ENCODE peak calls at places on chromosomes 1 and 21, in four cellular contexts. E is neural crest cell, A is BJ, X is uterus. J is an unnamed sample.

GRCh38 chr1:23695667-23696066 is 4.1 kb downstream of the RPL11 start:
- DNase-seq in A (no peak), E (no peak), X (no peak), J (no peak)

GRCh38 chr1:229554886-229555621 is 3.5 kb downstream of the ABCB10 start:
- DNase-seq in E (no peak), X (no peak), A (no peak), J (peak)

GRCh38 chr1:204400893-204401510 is 10.6 kb downstream of the PPP1R15B start:
- DNase-seq in E (no peak), A (no peak), X (no peak), J (no peak)

GRCh38 chr1:45334308-45335245 is 5.4 kb upstream of the TOE1 start:
- DNase-seq in E (no peak), A (no peak), X (no peak), J (no peak)

GRCh38 chr1:68175621-68176398 is 56.5 kb downstream of the WLS start:
- DNase-seq in A (no peak), X (peak), E (no peak), J (peak)

GRCh38 chr1:89821322-89822108 is 683 bp downstream of the LRRC8D start:
- DNase-seq in A (no peak), X (no peak), E (peak), J (no peak)

GRCh38 chr1:17122449-17123194 is 3.4 kb upstream of the PADI2 start:
- DNase-seq in E (no peak), A (no peak), X (no peak), J (peak)

GRCh38 chr21:44407493-44407892 is 47.8 kb upstream of the LRRC3 start:
- DNase-seq in A (no peak), X (no peak), E (no peak), J (no peak)

GRCh38 chr1:99756598-99756997 is 9.8 kb downstream of the FRRS1 start:
- DNase-seq in X (no peak), E (no peak), A (peak), J (peak)

GRCh38 chr1:182286761-182287160 is 104.8 kb downstream of the GLUL start:
- DNase-seq in E (no peak), X (no peak), A (no peak), J (no peak)

GRCh38 chr1:186026946-186027345 is 292.8 kb downstream of the HMCN1 start:
- DNase-seq in E (no peak), X (no peak), A (no peak), J (no peak)

GRCh38 chr1:186978596-186979556 is 150.1 kb downstream of the PLA2G4A start:
- DNase-seq in X (no peak), A (no peak), E (no peak), J (no peak)

GRCh38 chr1:227894306-227894721 is 53.4 kb downstream of the WNT9A start:
- DNase-seq in X (no peak), E (no peak), A (no peak), J (no peak)

GRCh38 chr1:158494737-158495136 is 22.7 kb downstream of the OR10R2 start:
- DNase-seq in X (no peak), E (no peak), A (no peak), J (no peak)

GRCh38 chr1:201721131-201722049 is 107.6 kb upstream of the IPO9 start:
- DNase-seq in X (peak), A (peak), E (no peak), J (peak)

GRCh38 chr1:110336300-110337039 is 2.7 kb upstream of the RBM15 start:
- DNase-seq in X (no peak), A (peak), E (no peak), J (peak)

GRCh38 chr1:160494620-160495019 is 28.4 kb downstream of the SLAMF6 start:
- DNase-seq in E (no peak), X (no peak), A (no peak), J (no peak)

GRCh38 chr1:100894622-100895539 is at the start of gene EXTL2:
- DNase-seq in A (peak), E (peak), X (peak), J (peak)

GRCh38 chr1:192104852-192105251 is 53.4 kb upstream of the RGS18 start:
- DNase-seq in X (no peak), E (no peak), A (peak), J (peak)

GRCh38 chr1:209741889-209742288 is 14.0 kb upstream of the TRAF3IP3 start:
- DNase-seq in X (no peak), E (no peak), A (no peak), J (no peak)

GRCh38 chr1:34166191-34167090 is 1.4 kb upstream of the CSMD2 start:
- DNase-seq in E (peak), X (no peak), A (no peak), J (no peak)

GRCh38 chr1:170494369-170494768 is 37.6 kb upstream of the GORAB start:
- DNase-seq in X (peak), A (no peak), E (no peak), J (peak)

GRCh38 chr1:155198547-155198906 is 9.2 kb downstream of the THBS3 start:
- DNase-seq in X (no peak), E (no peak), A (no peak), J (no peak)

GRCh38 chr1:156371553-156372264 is 2.7 kb downstream of the RHBG start:
- DNase-seq in X (peak), E (no peak), A (no peak), J (peak)

GRCh38 chr21:35363458-35363857 is 314.4 kb upstream of the RUNX1 start:
- DNase-seq in X (no peak), A (no peak), E (no peak), J (no peak)

GRCh38 chr1:154154534-154155181 is at the start of gene NUP210L:
- DNase-seq in E (no peak), A (no peak), X (peak), J (peak)

GRCh38 chr1:51240096-51240495 is 4.0 kb downstream of the RNF11 start:
- DNase-seq in X (no peak), E (no peak), A (no peak), J (no peak)

GRCh38 chr1:198756470-198756869 is 117.6 kb downstream of the PTPRC start:
- DNase-seq in E (no peak), A (no peak), X (no peak), J (peak)
- TF ChIP-seq CTCF in E (peak), A (peak), X (no peak), J (peak)

DNA sequence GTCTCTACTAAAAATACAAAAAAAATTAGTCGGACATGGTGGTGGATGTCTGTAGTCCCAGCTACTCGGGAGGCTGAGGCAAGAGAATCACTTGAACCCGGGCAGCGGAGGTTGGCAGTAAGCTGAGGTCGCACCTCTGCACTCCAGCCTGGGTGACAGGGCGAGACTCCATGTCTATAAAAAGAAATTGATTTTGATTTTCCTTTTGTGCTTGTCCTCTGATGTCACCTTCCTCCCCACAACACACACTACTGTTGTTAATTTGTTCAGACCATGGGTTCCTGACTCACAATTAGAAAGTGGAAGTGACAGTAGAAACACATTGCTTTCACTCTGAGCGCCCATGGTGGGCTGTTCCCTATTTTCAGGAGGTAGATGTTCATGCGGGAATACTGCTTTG is 165.4 kb upstream of the KCNJ6 start:
- DNase-seq in X (no peak), A (no peak), E (no peak), J (no peak)
- TF ChIP-seq CTCF in X (no peak), A (no peak), E (no peak), J (no peak)

GRCh38 chr1:15758537-15758936 is at the start of gene FBLIM1:
- DNase-seq in E (no peak), X (peak), A (no peak), J (no peak)

GRCh38 chr1:15761729-15762128 is 3.1 kb downstream of the FBLIM1 start:
- DNase-seq in A (no peak), X (no peak), E (no peak), J (no peak)

GRCh38 chr1:15762546-15762945 is 4.0 kb downstream of the FBLIM1 start:
- DNase-seq in A (no peak), E (no peak), X (no peak), J (no peak)

GRCh38 chr1:15758953-15759661 is 512 bp downstream of the FBLIM1 start:
- DNase-seq in X (no peak), E (no peak), A (no peak), J (no peak)

DNA sequence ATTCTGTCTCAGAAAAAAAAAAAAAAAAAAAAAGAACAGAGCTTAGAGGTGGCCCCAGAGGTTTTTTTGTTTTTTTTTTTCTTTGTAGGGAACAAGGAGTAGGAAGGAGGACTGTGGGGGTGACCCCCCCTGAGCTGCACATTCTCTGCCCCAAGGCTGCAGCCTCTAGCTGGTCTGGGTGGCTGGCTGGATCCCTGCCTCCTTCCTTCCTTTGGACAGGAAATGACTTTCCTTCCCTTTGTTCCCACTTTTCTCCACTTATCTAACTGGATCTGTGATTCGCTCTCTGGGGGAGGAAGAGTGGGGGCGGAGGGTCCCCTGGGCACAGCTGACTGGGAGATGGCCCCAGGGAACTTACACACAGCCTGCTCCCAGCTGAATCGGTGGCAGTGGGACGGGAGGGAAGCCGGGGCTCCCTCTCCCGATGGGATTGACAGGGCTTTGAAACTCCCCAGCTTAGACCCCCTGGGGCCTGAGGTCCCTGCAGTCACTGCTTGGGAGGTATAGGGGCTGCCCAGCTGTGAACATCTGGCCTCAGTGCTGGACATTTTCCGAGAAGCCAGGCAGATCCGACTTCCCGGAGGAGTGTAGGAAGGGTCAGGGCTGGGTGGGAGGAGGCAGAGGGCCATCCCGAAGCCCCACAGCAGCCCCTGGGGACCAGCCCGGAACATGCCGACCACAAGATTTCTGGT is 2.1 kb downstream of the FBLIM1 start:
- DNase-seq in E (no peak), A (peak), X (peak), J (peak)
- TF ChIP-seq CTCF in E (no peak), A (no peak), X (no peak), J (no peak)

GRCh38 chr1:233240839-233241682 is 54.5 kb downstream of the PCNX2 start:
- DNase-seq in A (no peak), E (peak), X (peak), J (peak)
- TF ChIP-seq CTCF in A (peak), E (peak), X (peak), J (peak)

GRCh38 chr1:166087734-166088571 is 78.8 kb downstream of the FAM78B start:
- DNase-seq in X (no peak), E (no peak), A (no peak), J (no peak)

GRCh38 chr1:166090244-166090643 is 76.6 kb downstream of the FAM78B start:
- DNase-seq in X (no peak), E (no peak), A (no peak), J (no peak)

GRCh38 chr1:166086113-166086908 is 80.5 kb downstream of the FAM78B start:
- DNase-seq in X (no peak), E (no peak), A (no peak), J (no peak)

GRCh38 chr1:166088572-166088955 is 78.2 kb downstream of the FAM78B start:
- DNase-seq in E (no peak), X (no peak), A (no peak), J (no peak)

DNA sequence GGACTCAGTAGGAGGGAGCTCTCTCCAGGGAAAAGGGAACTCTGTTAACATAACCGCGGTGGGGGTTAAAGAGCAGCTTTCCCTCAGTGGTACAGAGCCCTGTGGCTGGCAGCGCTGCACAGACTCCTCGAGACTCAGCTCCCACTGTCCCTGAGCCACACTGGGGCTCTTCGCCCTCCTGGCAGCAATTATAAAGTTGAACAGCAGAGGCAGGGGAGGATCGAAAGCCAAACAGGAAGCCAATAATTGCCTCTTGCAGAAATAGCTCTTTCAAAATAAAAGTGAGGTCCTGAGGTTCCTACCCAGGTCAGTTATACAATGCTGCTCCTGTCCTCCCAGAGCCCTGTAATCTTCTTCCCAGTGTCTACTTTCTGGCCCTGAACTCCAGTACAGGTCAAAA is 77.0 kb downstream of the FAM78B start:
- DNase-seq in X (no peak), E (no peak), A (no peak), J (peak)
- TF ChIP-seq CTCF in X (no peak), E (no peak), A (no peak), J (no peak)

DNA sequence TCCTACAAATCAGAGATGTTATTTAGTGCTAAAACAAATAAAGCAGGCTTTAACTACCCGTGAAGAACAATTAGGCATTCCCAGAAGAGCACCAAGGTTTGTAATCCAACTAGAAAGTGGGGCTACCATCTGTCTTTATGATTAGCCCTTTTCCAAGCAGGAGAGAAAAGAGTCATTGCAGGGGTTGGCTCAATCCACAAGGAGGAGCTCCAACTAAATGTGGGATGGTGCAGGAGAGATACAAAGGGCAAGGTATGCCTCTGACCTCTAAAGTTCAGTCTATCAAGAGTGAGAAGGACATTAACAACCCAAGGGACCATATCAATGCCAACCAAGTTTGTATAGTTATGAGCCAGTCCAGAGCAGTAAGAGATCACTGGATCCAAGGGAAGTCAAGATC is 382.7 kb upstream of the DUSP10 start:
- DNase-seq in A (no peak), X (no peak), E (no peak), J (no peak)
- TF ChIP-seq CTCF in A (peak), X (no peak), E (peak), J (no peak)